ENCODE peak calls at places on chromosomes 13 and 19, in eight cellular contexts. I, F, M, V, C, R, H and W are unnamed samples.

GRCh38 chr13:78606471-78607408 is 3.4 kb upstream of the POU4F1 start:
- DNase-seq in I (no peak), F (no peak), M (no peak), V (no peak), C (peak), R (no peak), H (no peak), W (no peak)

GRCh38 chr13:111204438-111205177 is 89.5 kb downstream of the ARHGEF7 start:
- DNase-seq in I (no peak), F (no peak), M (no peak), V (no peak), C (peak), R (no peak), H (no peak), W (peak)

GRCh38 chr13:114025432-114026127 is 51.7 kb upstream of the C13orf46 start:
- DNase-seq in I (no peak), F (no peak), M (no peak), V (no peak), C (no peak), R (no peak), H (no peak), W (peak)

GRCh38 chr13:47175172-47175806 is 278.4 kb upstream of the HTR2A start:
- DNase-seq in I (no peak), F (no peak), M (no peak), V (no peak), C (no peak), R (no peak), H (no peak), W (peak)

GRCh38 chr13:107518292-107518691 is 697.0 kb downstream of the LIG4 start:
- DNase-seq in I (no peak), F (no peak), M (no peak), V (no peak), C (no peak), R (no peak), H (no peak), W (peak)

GRCh38 chr13:74966814-74967213 is 515.2 kb downstream of the TBC1D4 start:
- DNase-seq in I (no peak), F (no peak), M (no peak), V (no peak), C (peak), R (no peak), H (no peak), W (peak)

GRCh38 chr13:99104396-99104795 is 96.3 kb upstream of the UBAC2 start:
- DNase-seq in I (no peak), F (no peak), M (no peak), V (no peak), C (no peak), R (no peak), H (no peak), W (no peak)

GRCh38 chr19:13966684-13967128 is 14.4 kb downstream of the DCAF15 start:
- DNase-seq in I (no peak), F (no peak), M (no peak), V (no peak), C (no peak), R (no peak), H (no peak), W (no peak)

GRCh38 chr19:10876459-10877240 is 5.3 kb downstream of the CARM1 start:
- DNase-seq in I (no peak), F (no peak), M (no peak), V (no peak), C (no peak), R (no peak), H (no peak), W (no peak)

GRCh38 chr13:114173261-114173660 is 5.8 kb upstream of the CFAP97D2 start:
- DNase-seq in I (no peak), F (no peak), M (no peak), V (no peak), C (no peak), R (no peak), H (no peak), W (no peak)

GRCh38 chr13:34179481-34179880 is 361.5 kb downstream of the RFC3 start:
- DNase-seq in I (no peak), F (no peak), M (no peak), V (no peak), C (peak), R (no peak), H (no peak), W (no peak)

GRCh38 chr13:49302817-49303216 is 55.1 kb downstream of the CDADC1 start:
- DNase-seq in I (no peak), F (no peak), M (no peak), V (no peak), C (no peak), R (no peak), H (no peak), W (no peak)

GRCh38 chr13:80336335-80336734 is 4.6 kb downstream of the SPRY2 start:
- DNase-seq in I (no peak), F (no peak), M (no peak), V (no peak), C (no peak), R (no peak), H (no peak), W (peak)

GRCh38 chr13:19845758-19846157 is 17.7 kb downstream of the ZMYM5 start:
- DNase-seq in I (no peak), F (no peak), M (no peak), V (no peak), C (peak), R (no peak), H (no peak), W (peak)

GRCh38 chr13:95614641-95615245 is 29.8 kb downstream of the DZIP1 start:
- DNase-seq in I (no peak), F (no peak), M (no peak), V (no peak), C (no peak), R (no peak), H (no peak), W (no peak)

GRCh38 chr13:104987621-104988020 is 1547.8 kb downstream of the EFNB2 start:
- DNase-seq in I (no peak), F (no peak), M (no peak), V (no peak), C (no peak), R (no peak), H (no peak), W (no peak)

GRCh38 chr13:46295531-46296464 is 84.1 kb downstream of the LRRC63 start:
- DNase-seq in I (no peak), F (no peak), M (peak), V (peak), C (no peak), R (no peak), H (no peak), W (peak)

GRCh38 chr19:15210323-15210774 is 9.6 kb upstream of the NOTCH3 start:
- DNase-seq in I (no peak), F (no peak), M (no peak), V (no peak), C (no peak), R (no peak), H (no peak), W (peak)

GRCh38 chr13:48429036-48429435 is 16.1 kb upstream of the LPAR6 start:
- DNase-seq in I (no peak), F (no peak), M (no peak), V (no peak), C (no peak), R (no peak), H (no peak), W (no peak)

GRCh38 chr19:47765522-47766358 is 12.8 kb upstream of the SELENOW start:
- DNase-seq in I (no peak), F (peak), M (peak), V (no peak), C (peak), R (no peak), H (no peak), W (peak)

GRCh38 chr19:491146-491741 is 5.0 kb upstream of the MADCAM1 start:
- DNase-seq in I (no peak), F (no peak), M (no peak), V (no peak), C (peak), R (no peak), H (no peak), W (no peak)

GRCh38 chr13:28621439-28621838 is 37.5 kb upstream of the POMP start:
- DNase-seq in I (no peak), F (no peak), M (no peak), V (no peak), C (no peak), R (no peak), H (no peak), W (no peak)

GRCh38 chr19:43527860-43528622 is 1.0 kb upstream of the ETHE1 start:
- DNase-seq in I (no peak), F (no peak), M (no peak), V (no peak), C (no peak), R (no peak), H (no peak), W (peak)

GRCh38 chr19:40231544-40232424 is 5.3 kb upstream of the CCNP start:
- DNase-seq in I (no peak), F (peak), M (no peak), V (no peak), C (peak), R (no peak), H (no peak), W (peak)

GRCh38 chr13:98427331-98427995 is 149.4 kb downstream of the STK24 start:
- DNase-seq in I (no peak), F (peak), M (no peak), V (no peak), C (no peak), R (no peak), H (no peak), W (no peak)

GRCh38 chr13:41652735-41653361 is 195.5 kb downstream of the RGCC start:
- DNase-seq in I (no peak), F (peak), M (peak), V (no peak), C (peak), R (no peak), H (no peak), W (peak)

GRCh38 chr19:50252111-50252886 is 48.9 kb downstream of the MYH14 start:
- DNase-seq in I (no peak), F (peak), M (peak), V (no peak), C (peak), R (no peak), H (peak), W (no peak)

GRCh38 chr13:59312776-59313175 is 851.0 kb downstream of the DIAPH3 start:
- DNase-seq in I (no peak), F (no peak), M (no peak), V (no peak), C (no peak), R (no peak), H (no peak), W (no peak)

GRCh38 chr13:47858678-47859050 is 142.4 kb downstream of the SUCLA2 start:
- DNase-seq in I (no peak), F (peak), M (no peak), V (no peak), C (no peak), R (no peak), H (no peak), W (peak)

GRCh38 chr19:47156861-47157454 is 26.3 kb downstream of the SAE1 start:
- DNase-seq in I (no peak), F (no peak), M (no peak), V (peak), C (no peak), R (no peak), H (no peak), W (peak)

GRCh38 chr13:109479991-109480696 is 306.2 kb downstream of the IRS2 start:
- DNase-seq in I (no peak), F (no peak), M (no peak), V (no peak), C (peak), R (no peak), H (no peak), W (peak)

GRCh38 chr19:3225677-3226093 is 1.2 kb downstream of the CELF5 start:
- DNase-seq in I (no peak), F (peak), M (no peak), V (no peak), C (peak), R (no peak), H (no peak), W (no peak)

GRCh38 chr13:50319603-50320296 is 304.5 kb downstream of the KCNRG start:
- DNase-seq in I (no peak), F (no peak), M (no peak), V (no peak), C (no peak), R (no peak), H (no peak), W (peak)

GRCh38 chr19:13096968-13097330 is 5.7 kb downstream of the LYL1 start:
- DNase-seq in I (no peak), F (no peak), M (no peak), V (no peak), C (no peak), R (no peak), H (no peak), W (no peak)

GRCh38 chr19:44706506-44707236 is 7.7 kb downstream of the CEACAM16 start:
- DNase-seq in I (no peak), F (no peak), M (no peak), V (no peak), C (no peak), R (no peak), H (no peak), W (no peak)

GRCh38 chr19:10800488-10800887 is 35.5 kb downstream of the TMED1 start:
- DNase-seq in I (no peak), F (peak), M (no peak), V (no peak), C (no peak), R (no peak), H (no peak), W (no peak)

GRCh38 chr13:110756268-110756667 is 42.8 kb downstream of the ING1 start:
- DNase-seq in I (no peak), F (no peak), M (no peak), V (no peak), C (peak), R (no peak), H (no peak), W (peak)